ENCODE peak calls at places on chromosomes 16 and 17, in six cellular contexts. One of them, this sample, is unnamed.

GRCh38 chr17:80047176-80047575 is 10.7 kb downstream of the CCDC40 start:
- DNase-seq in cardiac fibroblast: no peak
- DNase-seq in CD8-positive, alpha-beta T cell: no peak
- DNase-seq in GM12865: no peak
- DNase-seq in Calu3: no peak
- DNase-seq in mammary epithelial cell: no peak
- DNase-seq in this sample: no peak

GRCh38 chr16:58695368-58695767 is 10.8 kb upstream of the SLC38A7 start:
- DNase-seq in cardiac fibroblast: no peak
- DNase-seq in GM12865: no peak
- DNase-seq in Calu3: no peak
- DNase-seq in mammary epithelial cell: no peak
- DNase-seq in CD8-positive, alpha-beta T cell: no peak
- DNase-seq in this sample: no peak

GRCh38 chr17:21010705-21011596 is 31.9 kb downstream of the USP22 start:
- DNase-seq in GM12865: no peak
- DNase-seq in CD8-positive, alpha-beta T cell: no peak
- DNase-seq in cardiac fibroblast: no peak
- DNase-seq in Calu3: no peak
- DNase-seq in mammary epithelial cell: no peak
- DNase-seq in this sample: no peak

GRCh38 chr16:82229800-82230619 is 60.0 kb upstream of the MPHOSPH6 start:
- DNase-seq in Calu3: peak
- DNase-seq in CD8-positive, alpha-beta T cell: peak
- DNase-seq in GM12865: peak
- DNase-seq in cardiac fibroblast: peak
- DNase-seq in mammary epithelial cell: peak
- DNase-seq in this sample: peak

GRCh38 chr17:35163886-35164285 is 16.3 kb downstream of the UNC45B start:
- DNase-seq in Calu3: no peak
- DNase-seq in CD8-positive, alpha-beta T cell: no peak
- DNase-seq in cardiac fibroblast: no peak
- DNase-seq in GM12865: no peak
- DNase-seq in mammary epithelial cell: no peak
- DNase-seq in this sample: no peak

GRCh38 chr17:17108681-17109049 is 66.4 kb downstream of the MPRIP start:
- DNase-seq in CD8-positive, alpha-beta T cell: no peak
- DNase-seq in Calu3: no peak
- DNase-seq in GM12865: no peak
- DNase-seq in cardiac fibroblast: no peak
- DNase-seq in mammary epithelial cell: no peak
- DNase-seq in this sample: no peak

GRCh38 chr16:24635900-24636610 is 93.4 kb upstream of the TNRC6A start:
- DNase-seq in GM12865: no peak
- DNase-seq in cardiac fibroblast: peak
- DNase-seq in mammary epithelial cell: peak
- DNase-seq in Calu3: peak
- DNase-seq in CD8-positive, alpha-beta T cell: no peak
- DNase-seq in this sample: no peak

GRCh38 chr17:72937687-72938086 is 154.8 kb downstream of the SLC39A11 start:
- DNase-seq in GM12865: no peak
- DNase-seq in CD8-positive, alpha-beta T cell: no peak
- DNase-seq in Calu3: no peak
- DNase-seq in cardiac fibroblast: no peak
- DNase-seq in mammary epithelial cell: no peak
- DNase-seq in this sample: no peak

GRCh38 chr17:27625856-27626255 is 5.1 kb upstream of the LGALS9 start:
- DNase-seq in mammary epithelial cell: no peak
- DNase-seq in GM12865: no peak
- DNase-seq in Calu3: no peak
- DNase-seq in CD8-positive, alpha-beta T cell: no peak
- DNase-seq in cardiac fibroblast: no peak
- DNase-seq in this sample: no peak

GRCh38 chr16:52496051-52496876 is 50.7 kb downstream of the TOX3 start:
- DNase-seq in GM12865: no peak
- DNase-seq in Calu3: no peak
- DNase-seq in mammary epithelial cell: no peak
- DNase-seq in cardiac fibroblast: no peak
- DNase-seq in CD8-positive, alpha-beta T cell: no peak
- DNase-seq in this sample: no peak

GRCh38 chr16:8888951-8889892 is 7.1 kb downstream of the LITAFD start:
- DNase-seq in GM12865: no peak
- DNase-seq in Calu3: no peak
- DNase-seq in CD8-positive, alpha-beta T cell: no peak
- DNase-seq in cardiac fibroblast: no peak
- DNase-seq in mammary epithelial cell: no peak
- DNase-seq in this sample: no peak

GRCh38 chr17:50501054-50501453 is 7.2 kb upstream of the MYCBPAP start:
- DNase-seq in Calu3: peak
- DNase-seq in CD8-positive, alpha-beta T cell: no peak
- DNase-seq in mammary epithelial cell: no peak
- DNase-seq in GM12865: peak
- DNase-seq in cardiac fibroblast: peak
- DNase-seq in this sample: no peak

GRCh38 chr16:14669776-14670175 is 24.3 kb downstream of the PLA2G10 start:
- DNase-seq in Calu3: peak
- DNase-seq in mammary epithelial cell: no peak
- DNase-seq in CD8-positive, alpha-beta T cell: no peak
- DNase-seq in GM12865: peak
- DNase-seq in cardiac fibroblast: no peak
- DNase-seq in this sample: no peak

GRCh38 chr17:17724991-17725852 is 44.0 kb downstream of the RAI1 start:
- DNase-seq in CD8-positive, alpha-beta T cell: no peak
- DNase-seq in cardiac fibroblast: no peak
- DNase-seq in mammary epithelial cell: no peak
- DNase-seq in Calu3: no peak
- DNase-seq in GM12865: no peak
- DNase-seq in this sample: peak

GRCh38 chr17:80948091-80948960 is 43.3 kb upstream of the CHMP6 start:
- DNase-seq in CD8-positive, alpha-beta T cell: no peak
- DNase-seq in GM12865: no peak
- DNase-seq in Calu3: no peak
- DNase-seq in mammary epithelial cell: no peak
- DNase-seq in cardiac fibroblast: no peak
- DNase-seq in this sample: no peak

GRCh38 chr16:1069154-1069553 is 3.4 kb upstream of the SSTR5 start:
- DNase-seq in cardiac fibroblast: no peak
- DNase-seq in Calu3: no peak
- DNase-seq in mammary epithelial cell: no peak
- DNase-seq in CD8-positive, alpha-beta T cell: no peak
- DNase-seq in GM12865: no peak
- DNase-seq in this sample: no peak

GRCh38 chr16:19705843-19706242 is 12.2 kb downstream of the KNOP1 start:
- DNase-seq in mammary epithelial cell: no peak
- DNase-seq in cardiac fibroblast: no peak
- DNase-seq in CD8-positive, alpha-beta T cell: no peak
- DNase-seq in Calu3: no peak
- DNase-seq in GM12865: no peak
- DNase-seq in this sample: no peak

GRCh38 chr17:62780951-62781350 is 27.2 kb downstream of the MARCHF10 start:
- DNase-seq in CD8-positive, alpha-beta T cell: no peak
- DNase-seq in cardiac fibroblast: peak
- DNase-seq in GM12865: no peak
- DNase-seq in mammary epithelial cell: no peak
- DNase-seq in Calu3: no peak
- DNase-seq in this sample: no peak

GRCh38 chr17:40564195-40564882 is 933 bp downstream of the CCR7 start:
- DNase-seq in CD8-positive, alpha-beta T cell: peak
- DNase-seq in mammary epithelial cell: no peak
- DNase-seq in Calu3: peak
- DNase-seq in cardiac fibroblast: no peak
- DNase-seq in GM12865: peak
- DNase-seq in this sample: peak

GRCh38 chr17:28724500-28725165 is 1.4 kb downstream of the TLCD1 start:
- DNase-seq in CD8-positive, alpha-beta T cell: no peak
- DNase-seq in mammary epithelial cell: no peak
- DNase-seq in Calu3: no peak
- DNase-seq in cardiac fibroblast: no peak
- DNase-seq in GM12865: peak
- DNase-seq in this sample: no peak

GRCh38 chr17:19391432-19391831 is 4.4 kb upstream of the MFAP4 start:
- DNase-seq in cardiac fibroblast: no peak
- DNase-seq in GM12865: no peak
- DNase-seq in mammary epithelial cell: no peak
- DNase-seq in Calu3: no peak
- DNase-seq in CD8-positive, alpha-beta T cell: no peak
- DNase-seq in this sample: no peak

GRCh38 chr17:77924757-77925336 is 33.7 kb upstream of the TNRC6C start:
- DNase-seq in CD8-positive, alpha-beta T cell: no peak
- DNase-seq in mammary epithelial cell: peak
- DNase-seq in cardiac fibroblast: peak
- DNase-seq in Calu3: peak
- DNase-seq in GM12865: no peak
- DNase-seq in this sample: no peak

GRCh38 chr16:67873435-67874146 is 739 bp downstream of the EDC4 start:
- DNase-seq in cardiac fibroblast: peak
- DNase-seq in mammary epithelial cell: peak
- DNase-seq in GM12865: no peak
- DNase-seq in Calu3: no peak
- DNase-seq in CD8-positive, alpha-beta T cell: no peak
- DNase-seq in this sample: no peak

GRCh38 chr17:43212641-43213490 is 1.2 kb downstream of the TMEM106A start:
- DNase-seq in cardiac fibroblast: peak
- DNase-seq in mammary epithelial cell: no peak
- DNase-seq in GM12865: peak
- DNase-seq in CD8-positive, alpha-beta T cell: no peak
- DNase-seq in Calu3: no peak
- DNase-seq in this sample: no peak

GRCh38 chr16:85514295-85514600 is 98.9 kb upstream of the GSE1 start:
- DNase-seq in GM12865: no peak
- DNase-seq in CD8-positive, alpha-beta T cell: no peak
- DNase-seq in Calu3: no peak
- DNase-seq in cardiac fibroblast: no peak
- DNase-seq in mammary epithelial cell: no peak
- DNase-seq in this sample: no peak

GRCh38 chr17:73645050-73645871 is 1.0 kb upstream of the SDK2 start:
- DNase-seq in Calu3: peak
- DNase-seq in mammary epithelial cell: peak
- DNase-seq in GM12865: no peak
- DNase-seq in CD8-positive, alpha-beta T cell: peak
- DNase-seq in cardiac fibroblast: no peak
- DNase-seq in this sample: peak

GRCh38 chr16:29900102-29900887 is at the start of gene ASPHD1:
- DNase-seq in GM12865: peak
- DNase-seq in mammary epithelial cell: peak
- DNase-seq in CD8-positive, alpha-beta T cell: peak
- DNase-seq in cardiac fibroblast: peak
- DNase-seq in Calu3: peak
- DNase-seq in this sample: peak

DNA sequence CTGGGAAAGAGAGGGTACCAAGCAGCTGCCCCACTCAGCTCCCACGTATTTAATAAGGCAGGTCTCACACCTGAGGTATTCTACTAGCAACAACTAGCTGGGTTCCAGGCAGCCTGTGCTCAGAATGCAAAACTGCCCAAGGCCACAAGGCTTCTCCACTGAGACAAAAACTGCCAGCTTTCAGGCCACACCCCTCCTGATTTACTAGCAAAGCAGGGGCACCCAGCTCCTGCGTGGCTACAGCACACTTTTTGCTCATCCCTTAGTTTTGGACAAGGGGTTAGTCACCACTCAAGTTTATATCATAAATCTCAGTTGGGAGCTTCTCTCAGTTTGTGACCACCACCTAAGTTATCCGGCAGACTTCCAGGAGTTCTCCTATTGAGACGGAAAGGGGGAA is 494.6 kb downstream of the CDH11 start:
- DNase-seq in cardiac fibroblast: peak
- DNase-seq in Calu3: no peak
- DNase-seq in CD8-positive, alpha-beta T cell: no peak
- DNase-seq in mammary epithelial cell: no peak
- DNase-seq in GM12865: no peak
- DNase-seq in this sample: no peak
- TF ChIP-seq CTCF in cardiac fibroblast: peak
- TF ChIP-seq CTCF in Calu3: no peak
- TF ChIP-seq CTCF in CD8-positive, alpha-beta T cell: no peak
- TF ChIP-seq CTCF in mammary epithelial cell: no peak
- TF ChIP-seq CTCF in GM12865: no peak
- TF ChIP-seq CTCF in this sample: no peak

GRCh38 chr16:11915644-11916523 is at the start of gene GSPT1:
- DNase-seq in CD8-positive, alpha-beta T cell: peak
- DNase-seq in mammary epithelial cell: peak
- DNase-seq in Calu3: peak
- DNase-seq in cardiac fibroblast: peak
- DNase-seq in GM12865: peak
- DNase-seq in this sample: peak
- TF ChIP-seq CTCF in CD8-positive, alpha-beta T cell: no peak
- TF ChIP-seq CTCF in mammary epithelial cell: no peak
- TF ChIP-seq CTCF in Calu3: no peak
- TF ChIP-seq CTCF in cardiac fibroblast: no peak
- TF ChIP-seq CTCF in GM12865: peak
- TF ChIP-seq CTCF in this sample: peak

DNA sequence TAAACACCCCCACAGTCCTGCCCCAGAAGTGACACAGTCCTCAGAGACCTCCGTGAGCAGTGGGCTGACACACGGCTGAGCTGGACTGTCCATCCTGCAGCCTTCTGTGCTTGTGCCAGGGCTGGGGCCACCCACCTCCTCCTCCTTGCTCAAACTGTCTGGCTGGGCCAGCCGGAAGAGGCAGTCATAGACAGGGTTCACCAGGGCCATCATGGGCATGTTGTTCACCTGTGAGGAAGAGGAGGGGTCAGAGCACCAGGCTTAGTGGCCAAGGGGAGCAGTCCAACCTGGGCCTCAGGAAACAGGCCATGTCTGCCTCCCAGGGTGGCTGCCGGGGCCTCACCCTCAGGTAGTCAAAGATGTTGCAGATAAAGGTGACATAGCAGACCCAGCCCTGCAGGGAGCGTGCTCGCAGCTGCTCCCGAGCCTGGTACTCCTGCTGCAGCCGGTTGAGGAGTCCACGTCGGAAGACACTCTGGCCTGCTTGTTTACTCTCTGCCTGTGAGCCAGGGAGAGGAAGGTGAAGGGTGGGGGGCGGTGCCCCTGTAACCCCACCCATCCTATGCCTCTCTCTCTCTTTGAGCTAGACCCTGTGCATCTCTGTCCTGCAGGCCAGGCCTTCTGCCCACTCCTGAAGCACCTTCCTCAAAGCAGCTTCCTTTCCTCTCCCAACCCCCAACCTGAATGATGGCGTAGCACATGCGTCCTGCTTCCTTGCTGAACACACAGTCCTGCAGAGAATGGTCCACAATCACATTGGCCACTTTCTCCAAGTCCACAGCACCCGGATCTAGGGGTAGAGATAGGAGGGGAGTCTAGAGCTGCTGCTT is 3.4 kb downstream of the MIF4GD start:
- DNase-seq in GM12865: peak
- DNase-seq in mammary epithelial cell: no peak
- DNase-seq in CD8-positive, alpha-beta T cell: no peak
- DNase-seq in Calu3: peak
- DNase-seq in cardiac fibroblast: no peak
- DNase-seq in this sample: no peak
- TF ChIP-seq CTCF in GM12865: peak
- TF ChIP-seq CTCF in mammary epithelial cell: no peak
- TF ChIP-seq CTCF in CD8-positive, alpha-beta T cell: no peak
- TF ChIP-seq CTCF in Calu3: no peak
- TF ChIP-seq CTCF in cardiac fibroblast: no peak
- TF ChIP-seq CTCF in this sample: no peak

DNA sequence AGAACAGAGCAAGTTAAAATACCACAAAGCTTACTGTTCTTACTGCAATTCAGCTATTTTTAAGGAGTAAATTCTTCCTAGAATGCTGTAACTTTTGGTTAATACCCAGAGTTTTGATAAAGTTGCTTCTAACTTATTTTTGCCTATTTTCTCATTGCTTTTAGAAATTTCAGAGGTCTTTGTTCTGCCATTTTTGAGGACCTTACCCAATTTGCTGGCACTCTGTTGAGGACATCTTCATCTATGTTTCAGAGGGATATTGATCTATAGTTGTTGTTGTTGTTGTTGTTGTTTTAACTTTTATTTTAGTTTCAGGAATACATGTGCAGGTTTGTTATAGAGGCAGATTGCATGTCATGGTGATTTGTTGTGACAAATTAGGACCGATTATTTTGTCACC is 111.0 kb upstream of the NACA2 start:
- DNase-seq in CD8-positive, alpha-beta T cell: no peak
- DNase-seq in mammary epithelial cell: no peak
- DNase-seq in GM12865: no peak
- DNase-seq in cardiac fibroblast: no peak
- DNase-seq in Calu3: no peak
- DNase-seq in this sample: no peak
- TF ChIP-seq CTCF in CD8-positive, alpha-beta T cell: no peak
- TF ChIP-seq CTCF in mammary epithelial cell: no peak
- TF ChIP-seq CTCF in GM12865: no peak
- TF ChIP-seq CTCF in cardiac fibroblast: no peak
- TF ChIP-seq CTCF in Calu3: no peak
- TF ChIP-seq CTCF in this sample: no peak

This sample was measured in GM13977.